ENCODE peak calls at places on chromosome 12, in five cellular contexts. W is T follicular helper cell, H is T-helper 17 cell, M is activated gamma-delta T cell treated with Interleukin-2 at 50 U/mL for 16 hours, P is hypothalamus. I is an unnamed sample.

GRCh38 chr12:40714636-40715035 is 22.4 kb downstream of the CNTN1 start:
- DNase-seq in H (no peak), P (no peak), W (no peak), M (no peak), I (no peak)

GRCh38 chr12:130715996-130716917 is at the start of gene RIMBP2:
- DNase-seq in M (no peak), W (no peak), H (no peak), P (peak), I (no peak)

GRCh38 chr12:108004368-108004767 is 124.7 kb upstream of the WSCD2 start:
- DNase-seq in M (no peak), H (no peak), W (no peak), P (no peak), I (no peak)

GRCh38 chr12:11499802-11500201 is 104.4 kb upstream of the PRB2 start:
- DNase-seq in P (peak), W (no peak), M (no peak), H (no peak), I (no peak)

GRCh38 chr12:108063192-108063591 is 65.9 kb upstream of the WSCD2 start:
- DNase-seq in P (no peak), W (no peak), M (no peak), H (no peak), I (peak)

GRCh38 chr12:121296618-121297476 is at the start of gene CAMKK2:
- DNase-seq in M (peak), H (peak), W (peak), P (peak), I (peak)

GRCh38 chr12:33180921-33181320 is 258.7 kb downstream of the SYT10 start:
- DNase-seq in H (no peak), P (no peak), W (no peak), M (no peak), I (no peak)

GRCh38 chr12:130222519-130223255 is 60.4 kb downstream of the FZD10 start:
- DNase-seq in P (no peak), M (no peak), W (no peak), H (no peak), I (no peak)

GRCh38 chr12:115103884-115104883 is 420.2 kb upstream of the TBX3 start:
- DNase-seq in M (no peak), W (no peak), H (no peak), P (no peak), I (no peak)

GRCh38 chr12:41724216-41724615 is 420.5 kb downstream of the GXYLT1 start:
- DNase-seq in H (no peak), W (no peak), M (no peak), P (no peak), I (no peak)

GRCh38 chr12:110351119-110351518 is 52.4 kb downstream of the ANAPC7 start:
- DNase-seq in P (no peak), H (no peak), M (no peak), W (no peak), I (no peak)

GRCh38 chr12:121578230-121579189 is 2.3 kb downstream of the KDM2B start:
- DNase-seq in H (no peak), M (peak), P (peak), W (no peak), I (no peak)

GRCh38 chr12:124397807-124398577 is 103.1 kb downstream of the RFLNA start:
- DNase-seq in W (no peak), M (no peak), P (no peak), H (no peak), I (no peak)

GRCh38 chr12:127750076-127750840 is 516.7 kb upstream of the TMEM132C start:
- DNase-seq in W (no peak), M (no peak), H (no peak), P (no peak), I (no peak)

GRCh38 chr12:85155791-85156190 is 119.6 kb downstream of the LRRIQ1 start:
- DNase-seq in M (no peak), H (no peak), P (no peak), W (no peak), I (no peak)

GRCh38 chr12:25433581-25434325 is 119.3 kb downstream of the LMNTD1 start:
- DNase-seq in W (no peak), M (no peak), H (no peak), P (no peak), I (no peak)

GRCh38 chr12:114508529-114509129 is 102.7 kb upstream of the TBX5 start:
- DNase-seq in W (peak), M (peak), H (peak), P (peak), I (peak)

GRCh38 chr12:64780531-64781373 is 21.5 kb upstream of the GNS start:
- DNase-seq in P (no peak), H (no peak), M (no peak), W (no peak), I (no peak)

GRCh38 chr12:29552324-29552927 is 54.9 kb upstream of the OVCH1 start:
- DNase-seq in W (peak), M (peak), P (peak), H (peak), I (no peak)

GRCh38 chr12:65826513-65827171 is 2.4 kb downstream of the HMGA2 start:
- DNase-seq in M (no peak), H (no peak), W (no peak), P (no peak), I (peak)

GRCh38 chr12:113207621-113208040 is 13.6 kb upstream of the TPCN1 start:
- DNase-seq in P (no peak), H (no peak), W (no peak), M (no peak), I (no peak)

GRCh38 chr12:27293463-27293862 is 39.2 kb upstream of the BMAL2 start:
- DNase-seq in W (no peak), M (no peak), P (no peak), H (no peak), I (no peak)

GRCh38 chr12:3149505-3150307 is 72.5 kb downstream of the TSPAN9 start:
- DNase-seq in W (no peak), M (no peak), H (no peak), P (no peak), I (no peak)

GRCh38 chr12:47078733-47079364 is 572 bp upstream of the PCED1B start:
- DNase-seq in W (no peak), M (peak), H (no peak), P (no peak), I (no peak)

GRCh38 chr12:100058482-100059029 is 73.8 kb upstream of the ANKS1B start:
- DNase-seq in P (no peak), W (no peak), H (no peak), M (no peak), I (no peak)

GRCh38 chr12:13293086-13293485 is 96.6 kb downstream of the EMP1 start:
- DNase-seq in W (no peak), P (no peak), H (no peak), M (no peak), I (no peak)

GRCh38 chr12:108955225-108955835 is 65.5 kb downstream of the SVOP start:
- DNase-seq in W (no peak), H (no peak), P (peak), M (no peak), I (no peak)

GRCh38 chr12:124654666-124655316 is 87.4 kb upstream of the NCOR2 start:
- DNase-seq in W (no peak), H (no peak), P (peak), M (no peak), I (no peak)

GRCh38 chr12:30823140-30823669 is 68.5 kb upstream of the CAPRIN2 start:
- DNase-seq in M (peak), P (no peak), H (peak), W (peak), I (no peak)

GRCh38 chr12:78792052-78792698 is 72.4 kb upstream of the SYT1 start:
- DNase-seq in M (no peak), H (no peak), P (no peak), W (no peak), I (no peak)

GRCh38 chr12:14185441-14186192 is 179.9 kb upstream of the ATF7IP start:
- DNase-seq in W (no peak), H (no peak), P (peak), M (no peak), I (peak)

GRCh38 chr12:69341328-69341727 is 6.9 kb upstream of the LYZ start:
- DNase-seq in M (no peak), H (no peak), P (no peak), W (no peak), I (no peak)